ENCODE peak calls at places on chromosomes 16 and 17, in six cellular contexts. P is sigmoid colon, O is mesothelial cell of epicardium, T is dorsolateral prefrontal cortex, E is ascending aorta, Q is epithelial cell of esophagus. D is an unnamed sample.

GRCh38 chr17:10477701-10478100 is 8.3 kb upstream of the MYH4 start:
- DNase-seq in Q (no peak), E (no peak), T (no peak), P (no peak), O (no peak), D (no peak)

GRCh38 chr17:56699186-56699895 is 105.8 kb downstream of the NOG start:
- DNase-seq in Q (peak), T (no peak), P (peak), E (peak), O (peak), D (no peak)

GRCh38 chr17:80545499-80545826 is 825 bp downstream of the RPTOR start:
- DNase-seq in O (no peak), Q (peak), P (peak), T (no peak), E (no peak), D (no peak)

GRCh38 chr16:67565470-67566100 is 3.3 kb downstream of the CTCF start:
- DNase-seq in T (no peak), O (no peak), P (peak), Q (no peak), E (no peak), D (no peak)

GRCh38 chr17:6328279-6328678 is 106.6 kb downstream of the AIPL1 start:
- DNase-seq in T (no peak), Q (no peak), O (no peak), E (no peak), P (no peak), D (no peak)

GRCh38 chr17:17765359-17765758 is 71.4 kb downstream of the SREBF1 start:
- DNase-seq in O (no peak), T (no peak), P (no peak), Q (peak), E (no peak), D (no peak)

GRCh38 chr16:68354816-68355215 is 44.0 kb downstream of the PRMT7 start:
- DNase-seq in E (no peak), Q (no peak), O (no peak), T (no peak), P (no peak), D (no peak)

GRCh38 chr17:15260376-15261062 is 4.6 kb downstream of the PMP22 start:
- DNase-seq in T (peak), E (peak), P (peak), Q (peak), O (peak), D (peak)

GRCh38 chr16:25523183-25523582 is 168.6 kb upstream of the HS3ST4 start:
- DNase-seq in P (no peak), T (no peak), E (no peak), Q (no peak), O (no peak), D (no peak)

GRCh38 chr17:63029520-63029919 is 63.5 kb downstream of the TANC2 start:
- DNase-seq in E (no peak), O (no peak), T (no peak), Q (peak), P (no peak), D (no peak)

GRCh38 chr16:11977206-11978041 is 890 bp downstream of the SNX29 start:
- DNase-seq in Q (peak), E (peak), P (peak), T (peak), O (no peak), D (no peak)

GRCh38 chr17:412211-413015 is 59.8 kb upstream of the RPH3AL start:
- DNase-seq in E (no peak), T (peak), P (no peak), O (no peak), Q (peak), D (no peak)

GRCh38 chr17:70089513-70090148 is 14.6 kb downstream of the KCNJ16 start:
- DNase-seq in T (no peak), E (no peak), O (no peak), Q (no peak), P (no peak), D (no peak)

GRCh38 chr17:77285594-77286390 is 145.0 kb downstream of the SEC14L1 start:
- DNase-seq in Q (peak), P (peak), O (no peak), E (peak), T (peak), D (no peak)

GRCh38 chr16:87228363-87228762 is 88.8 kb downstream of the C16orf95 start:
- DNase-seq in E (no peak), O (no peak), P (no peak), T (no peak), Q (no peak), D (no peak)

GRCh38 chr16:67935402-67936123 is 1.1 kb downstream of the PSMB10 start:
- DNase-seq in O (peak), Q (peak), E (peak), P (peak), T (peak), D (peak)

GRCh38 chr17:194844-195602 is 13.6 kb upstream of the DOC2B start:
- DNase-seq in O (no peak), T (no peak), Q (no peak), P (no peak), E (no peak), D (no peak)

GRCh38 chr16:14286381-14287230 is 215.5 kb downstream of the MRTFB start:
- DNase-seq in E (no peak), O (no peak), P (no peak), Q (no peak), T (peak), D (no peak)

GRCh38 chr17:46943511-46944393 is 20.8 kb downstream of the GOSR2 start:
- DNase-seq in E (no peak), T (peak), Q (no peak), P (peak), O (no peak), D (no peak)

GRCh38 chr17:64213995-64214507 is 49.0 kb downstream of the TEX2 start:
- DNase-seq in T (no peak), O (no peak), E (no peak), Q (no peak), P (no peak), D (no peak)

GRCh38 chr16:11833951-11834695 is 17.2 kb downstream of the RSL1D1 start:
- DNase-seq in T (no peak), Q (peak), O (no peak), E (no peak), P (no peak), D (no peak)

GRCh38 chr17:6239237-6239798 is 169.1 kb downstream of the WSCD1 start:
- DNase-seq in E (no peak), T (no peak), P (no peak), O (no peak), Q (peak), D (no peak)

GRCh38 chr17:38333635-38334295 is 10.0 kb downstream of the GPR179 start:
- DNase-seq in E (no peak), T (no peak), Q (peak), O (no peak), P (no peak), D (no peak)

GRCh38 chr17:17351901-17352781 is 49.0 kb downstream of the NT5M start:
- DNase-seq in T (peak), P (no peak), E (no peak), O (no peak), Q (no peak), D (no peak)

GRCh38 chr17:40317345-40317873 is 8.4 kb downstream of the RARA start:
- DNase-seq in O (no peak), T (no peak), E (peak), P (peak), Q (peak), D (peak)

GRCh38 chr17:40335620-40336019 is 26.6 kb downstream of the RARA start:
- DNase-seq in O (no peak), P (no peak), Q (no peak), T (no peak), E (no peak), D (no peak)

GRCh38 chr16:21523411-21524067 is 75.8 kb upstream of the METTL9 start:
- DNase-seq in T (peak), Q (no peak), P (no peak), E (no peak), O (no peak), D (no peak)

GRCh38 chr16:58399718-58400633 is 7.7 kb downstream of the GINS3 start:
- DNase-seq in P (no peak), O (no peak), E (no peak), Q (peak), T (no peak), D (no peak)

GRCh38 chr16:15777533-15778203 is 79.2 kb downstream of the MYH11 start:
- DNase-seq in O (no peak), T (no peak), Q (peak), E (no peak), P (peak), D (no peak)

GRCh38 chr16:68367440-68367839 is 56.6 kb downstream of the PRMT7 start:
- DNase-seq in Q (no peak), P (no peak), T (no peak), E (no peak), O (no peak), D (no peak)

GRCh38 chr16:69918241-69918640 is 32.9 kb upstream of the CLEC18A start:
- DNase-seq in E (no peak), T (no peak), O (no peak), P (no peak), Q (no peak), D (no peak)

GRCh38 chr16:15961060-15961511 is 11.7 kb downstream of the ABCC1 start:
- DNase-seq in T (no peak), E (no peak), Q (no peak), P (no peak), O (no peak), D (no peak)

GRCh38 chr16:3907586-3907985 is 27.1 kb upstream of the CREBBP start:
- DNase-seq in T (no peak), E (no peak), Q (no peak), O (no peak), P (no peak), D (no peak)

GRCh38 chr16:68756250-68757051 is 19.4 kb downstream of the CDH1 start:
- DNase-seq in Q (peak), E (no peak), O (no peak), P (no peak), T (no peak), D (no peak)

GRCh38 chr16:65743558-65743957 is 621.7 kb upstream of the CDH11 start:
- DNase-seq in T (no peak), O (no peak), P (no peak), E (no peak), Q (no peak), D (no peak)

GRCh38 chr16:85665929-85666328 is 22.8 kb downstream of the GINS2 start:
- DNase-seq in E (no peak), T (no peak), O (no peak), Q (no peak), P (peak), D (no peak)

GRCh38 chr17:44941712-44942331 is 5.8 kb downstream of the KIF18B start:
- DNase-seq in Q (no peak), O (no peak), P (peak), T (no peak), E (no peak), D (no peak)
- TF ChIP-seq CTCF in Q (no peak), O (no peak), P (no peak), T (no peak), E (no peak), D (no peak)

DNA sequence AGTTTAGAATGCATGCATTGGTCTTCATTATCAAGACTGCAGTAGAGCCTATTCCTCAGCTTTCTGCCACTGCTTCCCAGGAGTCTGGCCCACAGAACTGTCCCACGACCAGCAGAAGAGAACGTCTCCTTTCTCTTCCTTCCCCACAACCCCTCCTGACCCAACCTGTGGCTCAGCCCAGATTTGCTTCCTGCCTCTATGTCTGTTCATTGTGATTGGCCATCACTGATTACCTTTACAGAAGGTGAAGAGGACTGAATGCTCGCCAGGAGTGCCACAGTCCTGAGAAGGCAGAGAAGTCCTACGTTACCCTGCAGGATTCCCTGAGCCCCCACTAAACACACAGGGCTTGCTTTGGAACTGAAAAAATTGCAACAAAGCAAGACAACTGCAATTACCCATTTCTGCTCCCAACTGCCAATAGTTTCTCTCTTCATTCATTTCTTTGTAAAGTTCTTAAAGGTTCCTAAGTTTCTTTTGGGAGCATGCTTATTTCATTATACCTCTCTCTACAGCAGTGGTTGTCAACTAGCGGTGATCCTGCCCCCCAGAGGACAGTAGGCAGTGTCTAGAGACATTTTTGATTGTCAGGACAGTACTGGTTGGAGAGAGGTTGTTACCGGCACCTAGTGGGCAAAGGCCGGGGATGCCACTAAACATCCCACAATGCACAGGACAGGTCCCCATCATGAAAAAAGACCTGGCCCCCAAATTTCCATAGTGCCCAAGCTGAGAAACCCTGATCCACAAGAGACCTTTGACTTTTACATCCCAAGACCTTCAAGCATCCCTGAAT is 4.5 kb upstream of the NAT9 start:
- DNase-seq in T (peak), P (no peak), E (no peak), O (no peak), Q (no peak), D (no peak)
- TF ChIP-seq CTCF in T (peak), P (no peak), E (no peak), O (no peak), Q (peak), D (no peak)

GRCh38 chr16:88899901-88900648 is 33.6 kb upstream of the PABPN1L start:
- DNase-seq in P (no peak), O (no peak), E (no peak), Q (no peak), T (no peak), D (no peak)
- TF ChIP-seq CTCF in P (no peak), O (no peak), E (no peak), Q (no peak), T (no peak), D (no peak)

DNA sequence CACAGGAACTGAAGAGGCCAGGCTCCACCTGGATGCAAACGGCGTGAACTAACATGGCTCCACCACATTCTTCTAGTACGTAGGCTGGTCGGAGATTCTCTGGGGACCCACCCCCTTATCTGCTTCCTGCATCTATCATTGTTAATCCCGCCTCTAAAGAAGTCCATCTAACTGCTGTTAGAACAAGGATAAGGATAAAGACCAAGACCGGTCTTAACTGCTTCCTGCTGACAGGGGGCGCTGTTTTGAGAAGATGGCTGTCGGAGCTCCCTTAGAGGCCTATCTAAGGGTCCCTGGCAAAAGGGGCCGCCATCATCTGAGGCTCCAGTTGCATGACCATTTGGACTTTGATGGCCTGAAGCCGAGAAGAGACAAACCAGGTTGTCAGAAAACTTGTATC is 25.8 kb upstream of the TNFSF12 start:
- DNase-seq in E (no peak), T (no peak), O (no peak), P (no peak), Q (no peak), D (no peak)
- TF ChIP-seq CTCF in E (peak), T (peak), O (no peak), P (peak), Q (peak), D (no peak)

D was measured in omental fat pad.